ENCODE peak calls at places on chromosomes 3 and 15, in five cellular contexts. F, O, C, L and B are unnamed samples. For H3K9me3, the result is how much of the 10 kb centered on the place peaks cover.

GRCh38 chr15:46854559-46854958 is 862.7 kb upstream of the SEMA6D start:
- DNase-seq in O (no peak), F (peak), L (no peak), C (no peak), B (no peak)

GRCh38 chr3:74661672-74662071 is 47.2 kb upstream of the CNTN3 start:
- DNase-seq in F (no peak), O (no peak), L (no peak), C (no peak), B (no peak)

GRCh38 chr3:34140606-34141005 is 342.2 kb downstream of the PDCD6IP start:
- DNase-seq in C (no peak), F (no peak), L (no peak), O (no peak), B (no peak)

GRCh38 chr15:65033659-65034269 is 4.3 kb upstream of the MTFMT start:
- DNase-seq in L (peak), C (no peak), O (peak), F (peak), B (no peak)

GRCh38 chr3:173660645-173661299 is 263.2 kb downstream of the NLGN1 start:
- DNase-seq in L (no peak), C (no peak), O (no peak), F (peak), B (no peak)

GRCh38 chr3:100603449-100603848 is 6.0 kb upstream of the ADGRG7 start:
- DNase-seq in C (peak), O (no peak), L (peak), F (no peak), B (no peak)

GRCh38 chr3:9685216-9686049 is 18.2 kb upstream of the CPNE9 start:
- DNase-seq in L (no peak), O (no peak), F (no peak), C (no peak), B (no peak)

GRCh38 chr3:98557324-98558010 is 25.7 kb downstream of the GPR15 start:
- DNase-seq in C (no peak), O (no peak), L (no peak), F (no peak), B (no peak)

GRCh38 chr15:91264651-91265351 is 164.7 kb downstream of the SV2B start:
- DNase-seq in L (no peak), O (no peak), C (no peak), F (no peak), B (no peak)

GRCh38 chr3:57278237-57278636 is 14.2 kb downstream of the ASB14 start:
- DNase-seq in F (no peak), L (no peak), C (no peak), O (no peak), B (no peak)

GRCh38 chr15:52653451-52653964 is 25.7 kb downstream of the ATOSA start:
- DNase-seq in C (no peak), L (peak), O (no peak), F (peak), B (no peak)

GRCh38 chr15:80567721-80568157 is 127.4 kb upstream of the ABHD17C start:
- DNase-seq in C (peak), L (peak), F (peak), O (peak), B (peak)

GRCh38 chr15:101025116-101025885 is 106.1 kb downstream of the LRRK1 start:
- DNase-seq in F (no peak), L (no peak), O (peak), C (peak), B (no peak)

GRCh38 chr15:71629761-71630499 is 180.4 kb upstream of the NR2E3 start:
- DNase-seq in F (peak), C (no peak), O (no peak), L (no peak), B (no peak)

GRCh38 chr3:50226888-50227389 is 9.1 kb upstream of the GNAI2 start:
- DNase-seq in C (no peak), O (peak), F (no peak), L (no peak), B (peak)

GRCh38 chr3:98903099-98903498 is 1.6 kb upstream of the DCBLD2 start:
- DNase-seq in L (no peak), O (no peak), C (no peak), F (peak), B (no peak)

GRCh38 chr15:63923993-63924950 is 90.5 kb upstream of the HERC1 start:
- DNase-seq in C (no peak), L (no peak), F (peak), O (no peak), B (no peak)

DNA sequence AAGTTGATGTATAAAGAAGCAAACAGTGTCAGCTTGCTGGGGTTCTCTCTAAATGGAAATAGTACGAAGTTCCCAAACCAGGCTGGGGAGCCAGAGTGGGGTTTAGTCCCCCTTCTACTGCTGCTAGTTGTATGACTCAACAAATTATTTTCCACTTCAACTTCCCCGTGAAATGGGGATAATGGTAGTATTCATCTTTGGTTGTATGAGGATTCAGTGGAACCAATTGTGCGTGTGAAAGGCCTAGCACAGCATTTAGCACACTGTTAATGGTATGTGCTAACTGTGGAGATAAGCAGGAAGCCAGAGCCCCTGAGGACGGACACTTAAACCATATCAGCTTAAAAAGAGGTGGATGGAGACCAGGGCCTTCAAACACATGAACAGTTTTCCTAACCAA is 4.2 kb downstream of the SORD start:
- DNase-seq in C (no peak), F (no peak), O (no peak), L (no peak), B (no peak)
- H3K9me3 ChIP-seq in C (under half), F (under half), O (under half), L (under half), B (under half)

GRCh38 chr3:136184703-136185102 is 11.4 kb downstream of the MSL2 start:
- DNase-seq in L (no peak), F (no peak), C (no peak), O (no peak), B (no peak)

GRCh38 chr3:136187868-136188267 is 8.3 kb downstream of the MSL2 start:
- DNase-seq in L (no peak), O (no peak), F (no peak), C (no peak), B (no peak)

GRCh38 chr3:136189043-136189442 is 7.1 kb downstream of the MSL2 start:
- DNase-seq in C (no peak), F (no peak), L (no peak), O (no peak), B (no peak)

GRCh38 chr3:136186330-136186729 is 9.8 kb downstream of the MSL2 start:
- DNase-seq in F (no peak), C (no peak), O (peak), L (no peak), B (no peak)

GRCh38 chr3:136186850-136187249 is 9.3 kb downstream of the MSL2 start:
- DNase-seq in C (no peak), O (no peak), F (peak), L (no peak), B (no peak)
- H3K9me3 ChIP-seq in C (under half), O (under half), F (under half), L (under half), B (under half)

GRCh38 chr15:25220834-25221233 is 218.0 kb downstream of the UBE3A start:
- DNase-seq in C (no peak), L (no peak), O (no peak), F (no peak), B (no peak)
- H3K9me3 ChIP-seq in C (under half), L (under half), O (under half), F (under half), B (under half)

GRCh38 chr15:87135109-87135508 is 1055.4 kb downstream of the AGBL1 start:
- DNase-seq in O (no peak), L (no peak), F (no peak), C (no peak), B (no peak)
- H3K9me3 ChIP-seq in O (under half), L (under half), F (under half), C (under half), B (under half)

DNA sequence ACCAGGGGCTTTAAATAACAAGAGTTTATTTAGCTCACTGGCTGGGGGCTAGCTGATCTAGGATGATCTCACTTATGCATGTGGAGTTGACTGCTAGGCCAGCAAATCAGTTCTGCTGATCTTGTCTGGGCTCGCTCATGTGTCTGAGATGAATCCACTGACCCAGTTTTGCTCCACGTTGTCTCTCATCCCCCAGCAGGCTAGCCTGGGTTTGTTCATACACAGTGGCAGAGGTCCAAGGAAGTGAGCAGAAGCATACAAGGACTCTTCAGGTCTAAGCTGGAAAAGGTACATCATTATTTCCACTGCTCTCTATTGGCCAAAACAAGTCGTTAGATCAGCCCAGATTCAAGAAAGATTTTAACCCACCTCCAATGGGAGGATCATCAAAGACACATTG is 238.0 kb downstream of the PLCL2 start:
- DNase-seq in L (no peak), C (no peak), O (no peak), F (no peak), B (no peak)
- H3K9me3 ChIP-seq in L (under half), C (under half), O (under half), F (under half), B (under half)

GRCh38 chr15:26564354-26564753 is 208.5 kb downstream of the GABRB3 start:
- DNase-seq in C (no peak), F (no peak), L (peak), O (no peak), B (no peak)
- H3K9me3 ChIP-seq in C (under half), F (under half), L (under half), O (under half), B (under half)

GRCh38 chr15:25057574-25057973 is 102.8 kb downstream of the SNRPN start:
- DNase-seq in F (no peak), L (no peak), O (no peak), C (peak), B (no peak)

GRCh38 chr15:25056484-25057429 is 102.0 kb downstream of the SNRPN start:
- DNase-seq in L (peak), F (no peak), O (peak), C (peak), B (no peak)

GRCh38 chr15:25060472-25060803 is 105.7 kb downstream of the SNRPN start:
- DNase-seq in O (no peak), L (no peak), C (no peak), F (no peak), B (no peak)

GRCh38 chr15:25059698-25060471 is 105.1 kb downstream of the SNRPN start:
- DNase-seq in O (no peak), C (peak), F (no peak), L (no peak), B (no peak)

GRCh38 chr15:25058080-25058785 is 103.4 kb downstream of the SNRPN start:
- DNase-seq in C (peak), F (no peak), L (no peak), O (no peak), B (no peak)
- H3K9me3 ChIP-seq in C (half or more), F (half or more), L (under half), O (under half), B (half or more)

DNA sequence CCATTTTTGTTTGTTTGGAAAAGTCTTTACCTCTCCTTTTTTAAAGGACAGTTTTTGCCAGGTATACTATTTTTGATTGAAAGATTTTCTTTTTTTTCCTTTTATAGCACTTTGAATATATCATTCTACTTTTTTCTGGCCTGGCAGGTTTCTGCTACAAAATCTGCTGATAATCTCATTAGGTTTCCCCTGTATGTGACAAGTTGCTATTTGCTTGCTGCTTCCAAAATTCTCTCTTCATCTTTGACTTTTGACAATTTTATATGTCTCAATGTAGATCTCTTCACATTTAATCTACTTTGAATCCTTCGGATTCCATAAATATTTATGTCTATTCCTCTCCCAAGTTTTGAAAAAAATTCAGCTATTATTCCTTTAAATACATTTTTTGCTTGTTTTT is 838.5 kb downstream of the IGSF11 start:
- DNase-seq in L (no peak), O (no peak), C (no peak), F (no peak), B (no peak)
- H3K9me3 ChIP-seq in L (under half), O (under half), C (under half), F (under half), B (under half)